ENCODE peak calls at places on chromosomes 5 and 9, in nine cellular contexts. Q, Z, E, M, D, T, I, K and J are unnamed samples.
A peak's percentile ranks its signal among the peaks of the same experiment; 100 is the strongest.

GRCh38 chr5:134240421-134240962 is 14.6 kb upstream of the PPP2CA start:
- DNase-seq in Q (peak; percentile 44), Z (peak; percentile 77), E (no peak), M (no peak), D (no peak), T (peak; percentile 15), I (no peak), K (no peak), J (no peak)

GRCh38 chr5:116699348-116699747 is 124.7 kb upstream of the SEMA6A start:
- DNase-seq in Q (no peak), Z (no peak), E (no peak), M (no peak), D (no peak), T (no peak), I (no peak), K (no peak), J (no peak)

GRCh38 chr5:113824307-113824706 is 310.8 kb downstream of the YTHDC2 start:
- DNase-seq in Q (no peak), Z (no peak), E (no peak), M (no peak), D (no peak), T (no peak), I (no peak), K (no peak), J (no peak)

GRCh38 chr9:97696025-97696822 is 916 bp downstream of the XPA start:
- DNase-seq in Q (no peak), Z (no peak), E (no peak), M (no peak), D (no peak), T (no peak), I (no peak), K (no peak), J (peak; percentile 76)

GRCh38 chr5:63011158-63011557 is 432.5 kb downstream of the LRRC70 start:
- DNase-seq in Q (no peak), Z (no peak), E (no peak), M (no peak), D (no peak), T (no peak), I (no peak), K (no peak), J (no peak)

GRCh38 chr5:16736158-16736994 is 119.6 kb upstream of the RETREG1 start:
- DNase-seq in Q (peak; percentile 95), Z (peak; percentile 47), E (no peak), M (no peak), D (no peak), T (peak; percentile 72), I (no peak), K (no peak), J (no peak)

GRCh38 chr9:103277240-103277639 is 282.1 kb downstream of the CYLC2 start:
- DNase-seq in Q (no peak), Z (no peak), E (no peak), M (no peak), D (no peak), T (no peak), I (no peak), K (no peak), J (no peak)

GRCh38 chr5:138435943-138436342 is 2.9 kb upstream of the REEP2 start:
- DNase-seq in Q (no peak), Z (no peak), E (no peak), M (no peak), D (no peak), T (no peak), I (no peak), K (no peak), J (no peak)

GRCh38 chr9:138104251-138105122 is 226.9 kb downstream of the CACNA1B start:
- DNase-seq in Q (no peak), Z (no peak), E (no peak), M (peak; percentile 33), D (no peak), T (no peak), I (no peak), K (no peak), J (no peak)

GRCh38 chr5:90096415-90097081 is 313.0 kb downstream of the CETN3 start:
- DNase-seq in Q (peak; percentile 76), Z (peak; percentile 96), E (no peak), M (no peak), D (no peak), T (no peak), I (no peak), K (no peak), J (no peak)

GRCh38 chr9:128056887-128057723 is 10.0 kb downstream of the NAIF1 start:
- DNase-seq in Q (no peak), Z (no peak), E (no peak), M (no peak), D (no peak), T (peak; percentile 33), I (no peak), K (no peak), J (no peak)

GRCh38 chr5:139745121-139745799 is 50.3 kb upstream of the PSD2 start:
- DNase-seq in Q (peak; percentile 48), Z (peak; percentile 75), E (no peak), M (no peak), D (peak; percentile 51), T (peak; percentile 87), I (peak; percentile 32), K (peak; percentile 94), J (no peak)

GRCh38 chr9:129558551-129559505 is 62.1 kb downstream of the C9orf50 start:
- DNase-seq in Q (no peak), Z (no peak), E (no peak), M (no peak), D (no peak), T (peak; percentile 73), I (no peak), K (no peak), J (no peak)

GRCh38 chr9:123399803-123400378 is 43.9 kb downstream of the CRB2 start:
- DNase-seq in Q (no peak), Z (no peak), E (no peak), M (no peak), D (no peak), T (no peak), I (no peak), K (no peak), J (peak; percentile 25)

GRCh38 chr5:153696256-153696655 is 205.8 kb downstream of the GRIA1 start:
- DNase-seq in Q (no peak), Z (no peak), E (no peak), M (no peak), D (no peak), T (no peak), I (no peak), K (no peak), J (no peak)

GRCh38 chr9:126376903-126377342 is 50.3 kb downstream of the MVB12B start:
- DNase-seq in Q (no peak), Z (no peak), E (no peak), M (no peak), D (no peak), T (no peak), I (no peak), K (no peak), J (no peak)

GRCh38 chr9:27280249-27280648 is 16.7 kb downstream of the EQTN start:
- DNase-seq in Q (no peak), Z (no peak), E (no peak), M (no peak), D (no peak), T (no peak), I (no peak), K (no peak), J (no peak)

GRCh38 chr9:130074391-130075115 is 20.8 kb downstream of the GPR107 start:
- DNase-seq in Q (no peak), Z (no peak), E (no peak), M (no peak), D (no peak), T (no peak), I (no peak), K (no peak), J (no peak)

GRCh38 chr5:129902806-129903205 is 1.5 kb upstream of the CHSY3 start:
- DNase-seq in Q (no peak), Z (no peak), E (no peak), M (no peak), D (no peak), T (no peak), I (no peak), K (no peak), J (no peak)

GRCh38 chr5:127851964-127852363 is 148.8 kb downstream of the CCDC192 start:
- DNase-seq in Q (no peak), Z (no peak), E (no peak), M (no peak), D (no peak), T (no peak), I (no peak), K (no peak), J (no peak)

GRCh38 chr5:149834246-149834855 is 104.2 kb downstream of the PPARGC1B start:
- DNase-seq in Q (peak; percentile 62), Z (peak; percentile 79), E (peak; percentile 42), M (no peak), D (no peak), T (peak; percentile 67), I (no peak), K (peak; percentile 79), J (peak; percentile 73)
- H3K36me3 ChIP-seq in Q (no peaks in the 10 kb centered on the region), Z (no peaks in the 10 kb centered on the region), E (no peaks in the 10 kb centered on the region), M (peaks cover 71% of the 10 kb centered on the region), D (peaks cover 36% of the 10 kb centered on the region), T (no peaks in the 10 kb centered on the region), I (peaks cover 80% of the 10 kb centered on the region), K (no peaks in the 10 kb centered on the region), J (peaks cover 22% of the 10 kb centered on the region)

DNA sequence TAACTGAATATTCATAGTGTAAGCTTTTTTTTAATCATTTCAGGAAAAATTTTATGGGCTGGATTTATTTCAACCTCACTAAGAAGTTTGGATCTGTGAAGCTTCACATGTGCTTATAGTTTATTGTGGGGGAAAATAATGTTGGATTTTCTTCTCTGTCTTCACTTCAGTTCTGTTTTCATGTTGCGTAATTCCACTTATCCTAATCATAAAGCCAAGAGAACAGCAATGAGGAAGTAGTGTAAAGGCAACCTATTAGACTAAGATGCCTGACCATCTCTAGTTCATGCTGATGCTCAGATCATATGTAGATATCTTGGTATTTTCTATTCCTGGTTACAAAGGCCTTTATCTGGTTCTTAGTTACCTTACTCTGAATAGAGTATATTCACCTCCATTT is 50.0 kb downstream of the CD180 start:
- DNase-seq in Q (no peak), Z (no peak), E (no peak), M (no peak), D (no peak), T (no peak), I (no peak), K (no peak), J (no peak)
- H3K36me3 ChIP-seq in Q (peaks cover 32% of the 10 kb centered on the region), Z (peaks cover 22% of the 10 kb centered on the region), E (no peaks in the 10 kb centered on the region), M (peaks cover 80% of the 10 kb centered on the region), D (no peaks in the 10 kb centered on the region), T (peaks cover 37% of the 10 kb centered on the region), I (peaks cover 88% of the 10 kb centered on the region), K (peaks cover 47% of the 10 kb centered on the region), J (no peaks in the 10 kb centered on the region)

DNA sequence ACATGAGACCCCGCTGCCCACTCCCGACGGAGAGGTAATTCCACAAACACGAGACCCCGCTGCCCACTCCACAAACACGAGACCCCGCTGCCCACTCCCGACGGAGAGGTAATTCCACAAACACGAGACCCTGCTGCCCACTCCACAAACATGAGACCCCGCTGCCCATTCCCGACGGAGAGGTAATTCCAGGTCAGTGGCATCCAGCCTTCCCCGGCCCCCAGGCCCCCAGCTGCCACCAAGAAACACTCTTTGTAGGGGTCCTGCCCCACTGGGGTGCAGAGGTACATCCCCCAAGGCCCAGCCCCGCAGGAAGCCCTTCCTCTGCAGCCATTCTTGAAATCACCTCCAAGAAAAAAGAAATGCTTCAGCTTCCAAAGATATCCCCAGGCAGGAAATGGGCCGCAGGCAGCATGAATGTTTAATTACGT is 115.9 kb downstream of the ADAMTS2 start:
- DNase-seq in Q (no peak), Z (no peak), E (no peak), M (peak; percentile 49), D (no peak), T (no peak), I (no peak), K (peak; percentile 35), J (no peak)
- H3K36me3 ChIP-seq in Q (no peaks in the 10 kb centered on the region), Z (no peaks in the 10 kb centered on the region), E (no peaks in the 10 kb centered on the region), M (peaks cover 4% of the 10 kb centered on the region), D (no peaks in the 10 kb centered on the region), T (no peaks in the 10 kb centered on the region), I (no peaks in the 10 kb centered on the region), K (no peaks in the 10 kb centered on the region), J (no peaks in the 10 kb centered on the region)

GRCh38 chr5:1091632-1092031 is 20.2 kb downstream of the SLC12A7 start:
- DNase-seq in Q (no peak), Z (no peak), E (no peak), M (no peak), D (no peak), T (no peak), I (no peak), K (no peak), J (no peak)
- H3K36me3 ChIP-seq in Q (peaks cover 2% of the 10 kb centered on the region), Z (no peaks in the 10 kb centered on the region), E (no peaks in the 10 kb centered on the region), M (peaks cover 88% of the 10 kb centered on the region), D (no peaks in the 10 kb centered on the region), T (peaks cover 17% of the 10 kb centered on the region), I (peaks cover 70% of the 10 kb centered on the region), K (peaks cover 20% of the 10 kb centered on the region), J (no peaks in the 10 kb centered on the region)